ENCODE peak calls at places on chromosomes 1 and 21, in five cellular contexts. Q is HCT116; H is body of pancreas; S is HFF-Myc; I is CD8-positive, alpha-beta T cell. G is an unnamed sample.

GRCh38 chr1:182127656-182128055 is 66.1 kb upstream of the ZNF648 start:
- DNase-seq in S (no peak), I (no peak), Q (no peak), H (no peak), G (no peak)

GRCh38 chr1:230354005-230354404 is 72.1 kb downstream of the PGBD5 start:
- DNase-seq in I (no peak), S (no peak), Q (no peak), H (no peak), G (no peak)

GRCh38 chr1:6001992-6002576 is 9.9 kb upstream of the NPHP4 start:
- DNase-seq in H (peak; percentile 48), I (no peak), S (no peak), Q (no peak), G (no peak)

GRCh38 chr21:36909423-36909822 is 57.0 kb downstream of the HLCS start:
- DNase-seq in I (no peak), S (no peak), Q (no peak), H (no peak), G (peak; percentile 22)

GRCh38 chr1:231748744-231749143 is 122.2 kb downstream of the DISC1 start:
- DNase-seq in Q (no peak), H (no peak), S (no peak), I (no peak), G (no peak)

GRCh38 chr1:168099314-168099920 is 37.3 kb downstream of the GPR161 start:
- DNase-seq in H (no peak), Q (no peak), S (no peak), I (no peak), G (no peak)

GRCh38 chr1:1176931-1177330 is 3.3 kb downstream of the TTLL10 start:
- DNase-seq in I (no peak), Q (no peak), S (no peak), H (no peak), G (no peak)

GRCh38 chr1:243374412-243374811 is 118.6 kb downstream of the SDCCAG8 start:
- DNase-seq in Q (no peak), H (no peak), I (no peak), S (no peak), G (no peak)

GRCh38 chr1:24191860-24192259 is 4.8 kb upstream of the IFNLR1 start:
- DNase-seq in Q (no peak), H (no peak), S (no peak), I (no peak), G (peak; percentile 61)

GRCh38 chr1:221636967-221637366 is 104.9 kb downstream of the DUSP10 start:
- DNase-seq in I (no peak), H (no peak), Q (no peak), S (no peak), G (no peak)

GRCh38 chr1:100700586-100700985 is 19.0 kb upstream of the VCAM1 start:
- DNase-seq in Q (no peak), H (no peak), I (no peak), S (no peak), G (peak; percentile 24)

GRCh38 chr21:46096997-46097825 is 701 bp upstream of the COL6A2 start:
- DNase-seq in I (no peak), Q (no peak), H (no peak), S (no peak), G (no peak)

GRCh38 chr1:68051475-68051874 is 1.0 kb upstream of the DIRAS3 start:
- DNase-seq in I (no peak), H (peak; percentile 79), S (peak; percentile 26), Q (no peak), G (peak; percentile 69)
- TF ChIP-seq CTCF in I (no peak), H (peak; percentile 67), S (peak; percentile 33), Q (no peak), G (peak; percentile 35)

GRCh38 chr1:12278998-12279397 is 49.2 kb downstream of the VPS13D start:
- DNase-seq in Q (no peak), H (no peak), S (no peak), I (no peak), G (no peak)

GRCh38 chr1:12272770-12273169 is 42.9 kb downstream of the VPS13D start:
- DNase-seq in I (no peak), S (no peak), Q (no peak), H (no peak), G (no peak)

GRCh38 chr1:12276225-12276624 is 46.4 kb downstream of the VPS13D start:
- DNase-seq in I (no peak), Q (no peak), H (peak; percentile 11), S (no peak), G (no peak)

GRCh38 chr1:12271033-12271432 is 41.2 kb downstream of the VPS13D start:
- DNase-seq in H (no peak), Q (no peak), S (no peak), I (no peak), G (no peak)

GRCh38 chr1:12275370-12275769 is 45.5 kb downstream of the VPS13D start:
- DNase-seq in S (no peak), H (peak; percentile 8), I (no peak), Q (no peak), G (no peak)
- TF ChIP-seq CTCF in S (peak; percentile 84), H (peak; percentile 48), I (peak; percentile 37), Q (peak; percentile 80), G (peak; percentile 76)

DNA sequence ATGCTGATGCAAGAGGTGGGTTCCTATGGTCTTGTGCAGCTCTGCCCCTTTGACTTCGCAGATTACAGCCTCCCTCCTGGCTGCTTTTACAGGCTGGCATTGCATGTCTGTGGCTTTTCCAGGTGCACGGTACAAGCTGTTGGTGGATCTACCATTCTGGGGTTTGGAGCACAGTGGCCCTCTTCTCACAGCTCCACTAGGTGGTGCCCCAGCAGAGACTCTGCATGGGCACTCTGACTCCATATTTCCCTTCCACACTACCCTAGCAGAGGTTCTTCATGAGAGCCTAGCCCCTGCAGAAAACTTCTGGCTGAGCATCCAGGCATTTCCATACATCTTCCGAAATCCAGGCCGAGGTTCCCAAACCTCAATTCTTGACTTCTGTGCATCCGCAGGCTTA is 989.0 kb downstream of the PLA2G4A start:
- DNase-seq in I (no peak), S (no peak), Q (no peak), H (no peak), G (no peak)
- TF ChIP-seq CTCF in I (no peak), S (peak; percentile 2), Q (peak; percentile 35), H (no peak), G (no peak)

GRCh38 chr1:58816072-58816746 is 32.4 kb upstream of the JUN start:
- DNase-seq in H (peak; percentile 93), S (peak; percentile 40), Q (peak; percentile 51), I (peak; percentile 61), G (peak; percentile 85)
- TF ChIP-seq CTCF in H (no peak), S (no peak), Q (no peak), I (no peak), G (no peak)

DNA sequence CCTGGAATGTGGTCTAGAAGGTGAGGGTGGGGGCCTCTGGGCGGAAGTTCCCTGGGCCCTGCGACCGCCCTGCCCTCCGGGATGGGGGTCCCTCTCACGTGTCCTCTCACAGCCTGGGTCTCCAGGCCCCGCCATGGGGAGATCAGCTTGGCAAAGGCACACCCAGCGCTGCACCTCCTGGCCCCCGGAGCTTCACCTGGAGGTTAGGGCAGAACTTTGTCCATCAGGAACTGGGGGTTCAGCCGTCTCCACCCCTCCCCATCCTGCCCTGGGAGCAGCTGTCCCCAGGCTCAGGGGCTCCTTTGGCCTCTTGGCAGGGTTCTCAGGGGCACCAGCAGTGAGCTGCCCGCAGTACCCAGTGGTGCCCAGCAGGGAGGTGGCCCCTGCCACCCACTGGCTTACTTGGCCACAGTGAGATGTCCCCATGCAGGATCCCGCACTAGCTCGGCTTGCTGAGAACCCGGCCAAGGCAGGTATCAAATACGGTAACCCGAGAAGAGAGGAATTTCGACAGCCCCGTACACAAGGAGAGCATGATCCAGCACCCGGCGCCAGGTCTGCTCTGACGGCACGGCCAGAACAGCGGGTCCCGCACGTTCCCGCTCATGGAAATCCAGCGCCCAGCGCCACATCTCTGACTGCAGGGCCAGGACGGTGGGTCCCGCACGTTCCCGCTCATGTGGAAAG is 36.7 kb downstream of the RRP1 start:
- DNase-seq in S (no peak), H (no peak), Q (no peak), I (no peak), G (no peak)
- TF ChIP-seq CTCF in S (no peak), H (no peak), Q (peak; percentile 25), I (no peak), G (no peak)

GRCh38 chr1:93448292-93448982 is 519 bp downstream of the FNBP1L start:
- DNase-seq in I (no peak), H (peak; percentile 49), Q (no peak), S (no peak), G (peak; percentile 8)
- TF ChIP-seq CTCF in I (no peak), H (peak; percentile 6), Q (no peak), S (no peak), G (no peak)

DNA sequence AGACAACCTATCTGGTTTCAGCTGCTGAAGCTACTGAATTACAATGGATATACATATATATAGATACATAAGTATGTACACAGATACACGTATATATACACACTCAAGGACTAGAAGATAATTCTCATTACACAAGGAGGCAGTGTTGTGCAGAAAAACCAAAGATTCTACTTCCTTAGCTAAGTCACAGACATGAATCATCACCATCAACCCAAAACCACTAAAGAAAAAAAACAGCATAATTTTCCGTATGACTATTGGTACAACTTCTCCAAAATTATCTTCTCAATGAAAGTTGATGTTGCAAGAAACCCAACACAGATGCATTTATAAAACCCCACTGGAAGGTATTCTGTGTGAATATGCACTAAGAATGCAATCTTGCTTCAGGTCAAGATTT is 36.8 kb upstream of the RPF1 start:
- DNase-seq in I (no peak), S (peak; percentile 77), H (peak; percentile 29), Q (peak; percentile 67), G (peak; percentile 90)
- TF ChIP-seq CTCF in I (peak; percentile 53), S (peak; percentile 45), H (peak; percentile 65), Q (peak; percentile 57), G (peak; percentile 70)

DNA sequence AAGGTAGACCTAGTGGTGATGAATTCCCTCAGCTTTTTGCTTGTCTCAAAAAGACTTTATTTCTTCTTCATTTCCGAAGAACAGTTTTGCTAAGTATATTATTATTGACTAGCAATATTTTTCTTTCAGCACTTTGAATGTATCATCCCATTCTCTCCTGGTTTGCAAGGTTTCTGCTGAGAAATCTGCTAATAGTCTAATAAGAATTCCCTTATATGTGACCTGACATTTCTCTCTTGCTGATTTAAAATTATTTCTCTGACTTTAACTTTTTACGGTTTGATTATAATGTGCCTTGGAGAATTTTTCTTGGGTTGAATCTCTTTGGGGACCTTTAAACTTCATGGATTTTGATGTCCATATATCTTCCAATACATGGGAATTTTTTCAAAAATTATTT is 628.3 kb upstream of the ADGRL2 start:
- DNase-seq in I (no peak), Q (no peak), S (no peak), H (no peak), G (no peak)
- TF ChIP-seq CTCF in I (no peak), Q (no peak), S (no peak), H (no peak), G (no peak)

DNA sequence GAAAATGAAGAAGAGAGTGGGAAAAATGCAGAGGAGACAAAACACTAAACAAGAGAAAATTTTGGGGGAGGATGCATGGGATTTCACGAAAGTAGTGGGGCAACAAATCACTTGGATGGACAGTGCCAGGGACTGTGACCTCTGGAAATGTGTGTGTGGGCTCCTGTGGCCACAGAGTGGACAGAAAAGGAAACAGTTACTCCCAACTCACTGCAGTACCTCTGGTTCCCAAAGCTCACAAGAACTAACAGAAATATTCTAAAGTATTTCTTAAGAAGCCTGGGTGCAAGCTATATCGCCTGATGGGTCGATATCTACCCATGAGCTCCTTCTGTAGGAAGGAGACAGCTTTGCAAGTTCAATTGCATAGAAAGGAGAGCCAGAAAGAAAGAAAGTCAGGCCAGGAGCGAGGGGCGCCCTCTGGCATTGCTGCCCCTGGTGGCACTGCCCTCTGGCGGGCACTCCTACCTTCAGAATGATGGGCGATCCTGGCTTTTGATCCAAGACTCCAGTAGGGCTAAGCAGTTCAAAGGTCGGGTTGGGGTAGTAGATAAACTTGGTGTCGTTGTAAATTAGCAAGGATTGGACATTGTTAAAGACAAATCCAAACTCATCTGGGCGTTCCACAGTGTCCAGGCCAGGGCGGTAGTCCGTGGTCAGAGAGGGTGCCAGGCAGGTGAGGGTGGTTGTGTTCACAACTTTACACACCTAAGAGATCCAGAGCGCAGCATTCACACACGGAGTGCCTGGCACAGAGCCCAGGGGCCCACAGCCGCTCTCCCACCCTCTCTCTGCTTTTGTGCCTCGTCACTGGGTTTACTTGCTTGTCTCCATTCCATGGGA is 134.7 kb upstream of the CD34 start:
- DNase-seq in S (no peak), H (peak; percentile 79), I (no peak), Q (peak; percentile 28), G (no peak)
- TF ChIP-seq CTCF in S (no peak), H (peak; percentile 81), I (no peak), Q (peak; percentile 89), G (peak; percentile 5)